ENCODE peak calls at places on chromosomes 5 and 9, in five cellular contexts. Y is MV-4-11; W is activated CD4-positive, alpha-beta T cell treated with anti-CD3 and anti-CD28 coated beads for 4 hours; B is AG08396; J is IMR-90. C is an unnamed sample.

GRCh38 chr9:130741831-130742449 is 48.4 kb downstream of the EXOSC2 start:
- DNase-seq in W (no peak), J (peak; percentile 88), Y (no peak), B (peak; percentile 62), C (peak; percentile 50)

GRCh38 chr5:134245101-134245604 is 19.3 kb upstream of the PPP2CA start:
- DNase-seq in Y (no peak), J (peak; percentile 86), W (no peak), B (no peak), C (peak; percentile 82)

GRCh38 chr5:180853522-180853921 is 7.6 kb downstream of the ZFP62 start:
- DNase-seq in B (no peak), J (no peak), W (no peak), Y (no peak), C (no peak)

GRCh38 chr5:149632311-149633251 is 51.3 kb downstream of the ARHGEF37 start:
- DNase-seq in W (no peak), J (peak; percentile 93), Y (no peak), B (peak; percentile 45), C (peak; percentile 80)

GRCh38 chr5:174693697-174694400 is 30.5 kb upstream of the MSX2 start:
- DNase-seq in W (no peak), J (no peak), Y (no peak), B (no peak), C (no peak)

GRCh38 chr5:68024426-68024825 is 191.1 kb upstream of the PIK3R1 start:
- DNase-seq in W (no peak), B (no peak), Y (no peak), J (no peak), C (no peak)

GRCh38 chr9:83081846-83082245 is 18.9 kb upstream of the RASEF start:
- DNase-seq in B (no peak), J (no peak), Y (no peak), W (no peak), C (no peak)

GRCh38 chr5:8457187-8458037 is 588.5 kb downstream of the MTRR start:
- DNase-seq in Y (no peak), B (peak; percentile 97), J (peak; percentile 98), W (peak; percentile 86), C (peak; percentile 99)

GRCh38 chr5:171951218-171951617 is 55.2 kb downstream of the FBXW11 start:
- DNase-seq in Y (no peak), B (no peak), W (no peak), J (no peak), C (no peak)

GRCh38 chr5:150723845-150724244 is 23.0 kb upstream of the RBM22 start:
- DNase-seq in Y (no peak), J (no peak), W (no peak), B (no peak), C (peak; percentile 22)

GRCh38 chr5:67160985-67161384 is 35.6 kb downstream of the CD180 start:
- DNase-seq in W (peak; percentile 40), J (peak; percentile 57), B (peak; percentile 83), Y (no peak), C (peak; percentile 60)

GRCh38 chr5:168528521-168529360 is at the start of gene FBLL1:
- DNase-seq in J (peak; percentile 16), B (peak; percentile 53), Y (peak; percentile 2), W (no peak), C (peak; percentile 41)

GRCh38 chr5:83145241-83145640 is 67.9 kb downstream of the XRCC4 start:
- DNase-seq in Y (no peak), W (no peak), B (no peak), J (peak; percentile 40), C (peak; percentile 27)

GRCh38 chr5:168851902-168852321 is 272.7 kb upstream of the PANK3 start:
- DNase-seq in B (peak; percentile 15), W (no peak), J (no peak), Y (no peak), C (peak; percentile 68)

GRCh38 chr5:14816999-14817761 is 54.4 kb downstream of the ANKH start:
- DNase-seq in B (peak; percentile 87), Y (peak; percentile 22), W (no peak), J (peak; percentile 93), C (peak; percentile 92)

GRCh38 chr5:8861764-8862163 is 684.1 kb downstream of the SEMA5A start:
- DNase-seq in B (no peak), W (no peak), Y (no peak), J (no peak), C (no peak)

GRCh38 chr9:127361561-127361960 is 35.4 kb upstream of the SLC2A8 start:
- DNase-seq in J (no peak), B (no peak), W (no peak), Y (peak; percentile 52), C (no peak)

GRCh38 chr9:122008559-122008958 is 84.5 kb downstream of the TTLL11 start:
- DNase-seq in B (no peak), W (no peak), J (no peak), Y (no peak), C (no peak)

C was measured in fibroblast of pulmonary artery.